ENCODE peak calls at places on chromosomes 13 and 19, in six cellular contexts. One of them, this sample, is unnamed.

GRCh38 chr13:79989251-79989661 is 351.7 kb downstream of the SPRY2 start:
- DNase-seq in fibroblast of lung: peak
- DNase-seq in heart right ventricle: no peak
- DNase-seq in hepatocyte: peak
- DNase-seq in A549: peak
- DNase-seq in HFF-Myc: no peak
- DNase-seq in this sample: no peak

GRCh38 chr19:10625003-10625761 is at the start of gene SLC44A2:
- DNase-seq in fibroblast of lung: peak
- DNase-seq in heart right ventricle: peak
- DNase-seq in hepatocyte: peak
- DNase-seq in A549: no peak
- DNase-seq in HFF-Myc: no peak
- DNase-seq in this sample: no peak

GRCh38 chr13:31896427-31896826 is 135.1 kb upstream of the FRY start:
- DNase-seq in fibroblast of lung: peak
- DNase-seq in heart right ventricle: peak
- DNase-seq in hepatocyte: no peak
- DNase-seq in A549: no peak
- DNase-seq in HFF-Myc: no peak
- DNase-seq in this sample: peak

GRCh38 chr13:74708629-74709028 is 574.4 kb upstream of the KLF12 start:
- DNase-seq in fibroblast of lung: no peak
- DNase-seq in heart right ventricle: no peak
- DNase-seq in hepatocyte: no peak
- DNase-seq in A549: no peak
- DNase-seq in HFF-Myc: no peak
- DNase-seq in this sample: no peak

GRCh38 chr19:46413262-46414031 is at the start of gene CCDC8:
- DNase-seq in fibroblast of lung: peak
- DNase-seq in heart right ventricle: peak
- DNase-seq in hepatocyte: peak
- DNase-seq in A549: no peak
- DNase-seq in HFF-Myc: peak
- DNase-seq in this sample: peak

GRCh38 chr13:113489171-113489548 is 1.4 kb downstream of the DCUN1D2 start:
- DNase-seq in fibroblast of lung: no peak
- DNase-seq in heart right ventricle: no peak
- DNase-seq in hepatocyte: peak
- DNase-seq in A549: no peak
- DNase-seq in HFF-Myc: no peak
- DNase-seq in this sample: no peak

GRCh38 chr19:16867211-16867610 is 21.6 kb upstream of the F2RL3 start:
- DNase-seq in fibroblast of lung: peak
- DNase-seq in heart right ventricle: no peak
- DNase-seq in hepatocyte: no peak
- DNase-seq in A549: no peak
- DNase-seq in HFF-Myc: no peak
- DNase-seq in this sample: no peak

GRCh38 chr19:52941941-52942370 is 18.7 kb upstream of the ZNF888 start:
- DNase-seq in fibroblast of lung: peak
- DNase-seq in heart right ventricle: peak
- DNase-seq in hepatocyte: peak
- DNase-seq in A549: no peak
- DNase-seq in HFF-Myc: no peak
- DNase-seq in this sample: no peak

GRCh38 chr13:110382229-110382628 is 75.1 kb downstream of the COL4A2 start:
- DNase-seq in fibroblast of lung: peak
- DNase-seq in heart right ventricle: no peak
- DNase-seq in hepatocyte: no peak
- DNase-seq in A549: peak
- DNase-seq in HFF-Myc: no peak
- DNase-seq in this sample: no peak

GRCh38 chr19:18017275-18018083 is 9.5 kb downstream of the ARRDC2 start:
- DNase-seq in fibroblast of lung: no peak
- DNase-seq in heart right ventricle: peak
- DNase-seq in hepatocyte: no peak
- DNase-seq in A549: no peak
- DNase-seq in HFF-Myc: no peak
- DNase-seq in this sample: no peak

GRCh38 chr13:69571606-69572323 is 535.9 kb upstream of the ATXN8OS start:
- DNase-seq in fibroblast of lung: no peak
- DNase-seq in heart right ventricle: no peak
- DNase-seq in hepatocyte: no peak
- DNase-seq in A549: no peak
- DNase-seq in HFF-Myc: no peak
- DNase-seq in this sample: no peak

GRCh38 chr19:19120308-19121156 is 17.7 kb downstream of the TMEM161A start:
- DNase-seq in fibroblast of lung: peak
- DNase-seq in heart right ventricle: no peak
- DNase-seq in hepatocyte: peak
- DNase-seq in A549: peak
- DNase-seq in HFF-Myc: no peak
- DNase-seq in this sample: no peak

GRCh38 chr13:37690361-37690760 is 91.8 kb upstream of the POSTN start:
- DNase-seq in fibroblast of lung: no peak
- DNase-seq in heart right ventricle: no peak
- DNase-seq in hepatocyte: no peak
- DNase-seq in A549: no peak
- DNase-seq in HFF-Myc: no peak
- DNase-seq in this sample: no peak

GRCh38 chr19:38698225-38699026 is 45.8 kb downstream of the CAPN12 start:
- DNase-seq in fibroblast of lung: no peak
- DNase-seq in heart right ventricle: no peak
- DNase-seq in hepatocyte: no peak
- DNase-seq in A549: no peak
- DNase-seq in HFF-Myc: no peak
- DNase-seq in this sample: no peak

GRCh38 chr19:46068345-46069258 is 27.8 kb upstream of the IGFL4 start:
- DNase-seq in fibroblast of lung: peak
- DNase-seq in heart right ventricle: no peak
- DNase-seq in hepatocyte: peak
- DNase-seq in A549: peak
- DNase-seq in HFF-Myc: peak
- DNase-seq in this sample: peak

GRCh38 chr13:98869408-98870090 is 108.3 kb downstream of the DOCK9 start:
- DNase-seq in fibroblast of lung: no peak
- DNase-seq in heart right ventricle: peak
- DNase-seq in hepatocyte: no peak
- DNase-seq in A549: peak
- DNase-seq in HFF-Myc: no peak
- DNase-seq in this sample: no peak

GRCh38 chr13:38819596-38819995 is 132.7 kb downstream of the FREM2 start:
- DNase-seq in fibroblast of lung: no peak
- DNase-seq in heart right ventricle: no peak
- DNase-seq in hepatocyte: no peak
- DNase-seq in A549: no peak
- DNase-seq in HFF-Myc: no peak
- DNase-seq in this sample: no peak

GRCh38 chr13:100088648-100089601 is at the start of gene PCCA:
- DNase-seq in fibroblast of lung: peak
- DNase-seq in heart right ventricle: peak
- DNase-seq in hepatocyte: peak
- DNase-seq in A549: peak
- DNase-seq in HFF-Myc: peak
- DNase-seq in this sample: peak

GRCh38 chr19:32203161-32203560 is 142.2 kb upstream of the ZNF507 start:
- DNase-seq in fibroblast of lung: no peak
- DNase-seq in heart right ventricle: no peak
- DNase-seq in hepatocyte: no peak
- DNase-seq in A549: no peak
- DNase-seq in HFF-Myc: no peak
- DNase-seq in this sample: no peak

GRCh38 chr19:7832009-7832408 is 2.0 kb downstream of the EVI5L start:
- DNase-seq in fibroblast of lung: no peak
- DNase-seq in heart right ventricle: no peak
- DNase-seq in hepatocyte: no peak
- DNase-seq in A549: no peak
- DNase-seq in HFF-Myc: no peak
- DNase-seq in this sample: no peak

GRCh38 chr13:95300625-95301134 is 571 bp downstream of the ABCC4 start:
- DNase-seq in fibroblast of lung: peak
- DNase-seq in heart right ventricle: peak
- DNase-seq in hepatocyte: peak
- DNase-seq in A549: peak
- DNase-seq in HFF-Myc: peak
- DNase-seq in this sample: no peak

GRCh38 chr19:50695251-50696064 is 24.1 kb downstream of the SHANK1 start:
- DNase-seq in fibroblast of lung: no peak
- DNase-seq in heart right ventricle: no peak
- DNase-seq in hepatocyte: peak
- DNase-seq in A549: peak
- DNase-seq in HFF-Myc: no peak
- DNase-seq in this sample: no peak

GRCh38 chr13:110625771-110626321 is 10.5 kb downstream of the NAXD start:
- DNase-seq in fibroblast of lung: no peak
- DNase-seq in heart right ventricle: no peak
- DNase-seq in hepatocyte: peak
- DNase-seq in A549: no peak
- DNase-seq in HFF-Myc: no peak
- DNase-seq in this sample: no peak

GRCh38 chr19:13705928-13706447 is 58.3 kb upstream of the MRI1 start:
- DNase-seq in fibroblast of lung: no peak
- DNase-seq in heart right ventricle: no peak
- DNase-seq in hepatocyte: no peak
- DNase-seq in A549: no peak
- DNase-seq in HFF-Myc: no peak
- DNase-seq in this sample: no peak
- H3K4me3 ChIP-seq in fibroblast of lung: no peak
- H3K4me3 ChIP-seq in heart right ventricle: no peak
- H3K4me3 ChIP-seq in hepatocyte: no peak
- H3K4me3 ChIP-seq in A549: no peak
- H3K4me3 ChIP-seq in HFF-Myc: no peak
- H3K4me3 ChIP-seq in this sample: no peak

GRCh38 chr19:801030-801860 is 4.0 kb downstream of the PTBP1 start:
- DNase-seq in fibroblast of lung: peak
- DNase-seq in heart right ventricle: peak
- DNase-seq in hepatocyte: no peak
- DNase-seq in A549: no peak
- DNase-seq in HFF-Myc: peak
- DNase-seq in this sample: no peak

GRCh38 chr19:798415-799075 is 1.3 kb downstream of the PTBP1 start:
- DNase-seq in fibroblast of lung: no peak
- DNase-seq in heart right ventricle: no peak
- DNase-seq in hepatocyte: peak
- DNase-seq in A549: no peak
- DNase-seq in HFF-Myc: no peak
- DNase-seq in this sample: no peak

GRCh38 chr19:797528-798414 is 519 bp downstream of the PTBP1 start:
- DNase-seq in fibroblast of lung: peak
- DNase-seq in heart right ventricle: peak
- DNase-seq in hepatocyte: peak
- DNase-seq in A549: peak
- DNase-seq in HFF-Myc: peak
- DNase-seq in this sample: peak

GRCh38 chr19:800360-801029 is 3.2 kb downstream of the PTBP1 start:
- DNase-seq in fibroblast of lung: peak
- DNase-seq in heart right ventricle: no peak
- DNase-seq in hepatocyte: peak
- DNase-seq in A549: no peak
- DNase-seq in HFF-Myc: no peak
- DNase-seq in this sample: no peak

DNA sequence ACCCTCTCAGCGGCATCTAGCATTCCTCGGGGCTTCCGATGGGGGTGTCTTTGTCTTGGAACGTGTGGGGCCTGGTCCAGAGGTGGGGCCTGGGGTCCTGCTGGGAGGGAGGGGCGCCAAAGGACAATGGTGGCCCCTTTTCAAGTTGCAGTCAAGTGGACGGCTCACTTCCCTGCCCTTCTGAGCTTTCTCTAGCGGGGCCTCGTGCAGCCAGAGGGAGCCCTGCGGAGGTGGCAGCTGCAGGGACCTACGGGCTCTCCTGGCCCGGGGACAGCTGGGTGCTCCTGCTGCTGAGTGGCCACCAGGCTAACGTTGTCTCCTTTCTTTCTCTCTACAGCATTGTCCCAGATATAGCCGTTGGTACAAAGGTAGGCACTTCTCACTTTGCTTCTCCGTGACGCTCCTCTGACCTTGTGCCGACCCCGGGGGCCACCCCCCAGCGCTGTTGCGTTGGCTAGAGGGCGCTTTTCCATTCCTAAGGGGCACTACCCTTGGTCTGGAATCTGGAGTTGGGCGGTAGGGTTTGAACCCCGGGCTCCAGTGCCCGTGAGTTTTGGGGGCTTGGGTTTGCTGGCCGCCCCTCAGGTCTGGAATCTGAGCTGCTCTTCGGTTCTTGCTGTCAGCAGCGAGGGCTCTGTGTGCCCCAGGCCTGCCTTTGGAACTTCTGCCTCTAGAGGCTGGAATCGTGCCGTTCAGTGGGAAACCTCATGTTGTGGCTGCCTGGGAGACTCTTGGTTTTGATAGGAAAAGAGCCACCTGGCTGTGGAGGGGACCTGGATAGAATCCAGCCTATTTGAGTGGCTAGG is 2.0 kb downstream of the PTBP1 start:
- DNase-seq in fibroblast of lung: peak
- DNase-seq in heart right ventricle: no peak
- DNase-seq in hepatocyte: no peak
- DNase-seq in A549: no peak
- DNase-seq in HFF-Myc: no peak
- DNase-seq in this sample: no peak
- TF ChIP-seq CTCF in fibroblast of lung: peak
- TF ChIP-seq CTCF in heart right ventricle: no peak
- TF ChIP-seq CTCF in hepatocyte: peak
- TF ChIP-seq CTCF in A549: peak
- TF ChIP-seq CTCF in HFF-Myc: peak
- TF ChIP-seq CTCF in this sample: peak

GRCh38 chr19:43748685-43749084 is 6.1 kb downstream of the SMG9 start:
- DNase-seq in fibroblast of lung: no peak
- DNase-seq in heart right ventricle: no peak
- DNase-seq in hepatocyte: no peak
- DNase-seq in A549: no peak
- DNase-seq in HFF-Myc: no peak
- DNase-seq in this sample: no peak
- H3K4me3 ChIP-seq in fibroblast of lung: no peak
- H3K4me3 ChIP-seq in heart right ventricle: no peak
- H3K4me3 ChIP-seq in hepatocyte: no peak
- H3K4me3 ChIP-seq in A549: no peak
- H3K4me3 ChIP-seq in HFF-Myc: no peak
- H3K4me3 ChIP-seq in this sample: no peak

GRCh38 chr19:3671680-3672574 is 28.3 kb downstream of the PIP5K1C start:
- DNase-seq in fibroblast of lung: peak
- DNase-seq in heart right ventricle: no peak
- DNase-seq in hepatocyte: no peak
- DNase-seq in A549: no peak
- DNase-seq in HFF-Myc: no peak
- DNase-seq in this sample: no peak

GRCh38 chr19:3670258-3670795 is 29.9 kb downstream of the PIP5K1C start:
- DNase-seq in fibroblast of lung: peak
- DNase-seq in heart right ventricle: peak
- DNase-seq in hepatocyte: peak
- DNase-seq in A549: peak
- DNase-seq in HFF-Myc: no peak
- DNase-seq in this sample: no peak

GRCh38 chr19:3672575-3672948 is 27.7 kb downstream of the PIP5K1C start:
- DNase-seq in fibroblast of lung: no peak
- DNase-seq in heart right ventricle: no peak
- DNase-seq in hepatocyte: no peak
- DNase-seq in A549: no peak
- DNase-seq in HFF-Myc: no peak
- DNase-seq in this sample: no peak

GRCh38 chr19:3669616-3670257 is 30.5 kb downstream of the PIP5K1C start:
- DNase-seq in fibroblast of lung: no peak
- DNase-seq in heart right ventricle: no peak
- DNase-seq in hepatocyte: no peak
- DNase-seq in A549: no peak
- DNase-seq in HFF-Myc: no peak
- DNase-seq in this sample: no peak

GRCh38 chr19:3670796-3671679 is 29.2 kb downstream of the PIP5K1C start:
- DNase-seq in fibroblast of lung: peak
- DNase-seq in heart right ventricle: peak
- DNase-seq in hepatocyte: peak
- DNase-seq in A549: no peak
- DNase-seq in HFF-Myc: no peak
- DNase-seq in this sample: no peak
- TF ChIP-seq CTCF in fibroblast of lung: no peak
- TF ChIP-seq CTCF in heart right ventricle: no peak
- TF ChIP-seq CTCF in hepatocyte: no peak
- TF ChIP-seq CTCF in A549: no peak
- TF ChIP-seq CTCF in HFF-Myc: no peak
- TF ChIP-seq CTCF in this sample: no peak